ENCODE peak calls at places on chromosome 9, in ten cellular contexts. F, B, K, W, D, M, A, L, U and O are unnamed samples.

GRCh38 chr9:107639426-107639825 is 149.9 kb upstream of the KLF4 start:
- DNase-seq in F (no peak), B (no peak), K (no peak), W (no peak), D (no peak), M (no peak), A (no peak), L (no peak), U (no peak), O (no peak)

GRCh38 chr9:7762600-7762999 is 37.0 kb downstream of the DMAC1 start:
- DNase-seq in F (no peak), B (no peak), K (no peak), W (no peak), D (no peak), M (no peak), A (no peak), L (no peak), U (no peak), O (no peak)

GRCh38 chr9:116686693-116687073 is 422 bp upstream of the TRIM32 start:
- DNase-seq in F (no peak), B (no peak), K (no peak), W (no peak), D (peak; percentile 44), M (no peak), A (peak; percentile 43), L (no peak), U (no peak), O (no peak)

GRCh38 chr9:133492061-133493021 is 13.4 kb upstream of the SLC2A6 start:
- DNase-seq in F (no peak), B (no peak), K (no peak), W (no peak), D (peak; percentile 55), M (no peak), A (peak; percentile 53), L (no peak), U (no peak), O (no peak)

GRCh38 chr9:81671880-81672280 is 17.5 kb downstream of the TLE1 start:
- DNase-seq in F (no peak), B (no peak), K (no peak), W (no peak), D (no peak), M (no peak), A (no peak), L (peak; percentile 84), U (no peak), O (no peak)

GRCh38 chr9:76638001-76638400 is 126.2 kb upstream of the PCA3 start:
- DNase-seq in F (no peak), B (no peak), K (no peak), W (no peak), D (no peak), M (no peak), A (no peak), L (no peak), U (no peak), O (no peak)

GRCh38 chr9:2087500-2088313 is 72.6 kb downstream of the SMARCA2 start:
- DNase-seq in F (peak; percentile 61), B (no peak), K (peak; percentile 18), W (peak; percentile 12), D (peak; percentile 42), M (peak; percentile 28), A (peak; percentile 41), L (no peak), U (peak; percentile 18), O (no peak)

GRCh38 chr9:134054891-134055811 is 12.7 kb downstream of the BRD3 start:
- DNase-seq in F (no peak), B (peak; percentile 8), K (no peak), W (no peak), D (no peak), M (no peak), A (no peak), L (peak; percentile 73), U (no peak), O (no peak)

GRCh38 chr9:132056717-132057429 is 22.8 kb downstream of the MED27 start:
- DNase-seq in F (no peak), B (no peak), K (no peak), W (no peak), D (no peak), M (no peak), A (no peak), L (no peak), U (no peak), O (no peak)

GRCh38 chr9:134827993-134828392 is 52.6 kb upstream of the FCN2 start:
- DNase-seq in F (no peak), B (no peak), K (no peak), W (no peak), D (no peak), M (no peak), A (no peak), L (no peak), U (no peak), O (no peak)

GRCh38 chr9:14316574-14317304 is 2.8 kb upstream of the NFIB start:
- DNase-seq in F (no peak), B (no peak), K (no peak), W (no peak), D (no peak), M (no peak), A (no peak), L (no peak), U (no peak), O (no peak)

GRCh38 chr9:132487351-132487791 is 77.4 kb downstream of the CFAP77 start:
- DNase-seq in F (no peak), B (no peak), K (no peak), W (no peak), D (no peak), M (peak; percentile 82), A (no peak), L (no peak), U (no peak), O (no peak)

GRCh38 chr9:73149371-73150067 is 2.1 kb upstream of the ANXA1 start:
- DNase-seq in F (peak; percentile 88), B (no peak), K (no peak), W (no peak), D (peak; percentile 42), M (peak; percentile 41), A (peak; percentile 72), L (no peak), U (peak; percentile 72), O (no peak)